ENCODE peak calls at places on chromosomes 13 and 19, in six cellular contexts. One of them, this sample, is unnamed.

GRCh38 chr19:38737297-38737865 is 6.9 kb downstream of the CAPN12 start:
- DNase-seq in type B pancreatic cell: no peak
- DNase-seq in stomach: no peak
- DNase-seq in heart left ventricle: no peak
- DNase-seq in transverse colon: no peak
- DNase-seq in thyroid gland: no peak
- DNase-seq in this sample: no peak

GRCh38 chr13:99895428-99895998 is 76.1 kb downstream of the ZIC5 start:
- DNase-seq in type B pancreatic cell: no peak
- DNase-seq in stomach: no peak
- DNase-seq in heart left ventricle: no peak
- DNase-seq in transverse colon: no peak
- DNase-seq in thyroid gland: no peak
- DNase-seq in this sample: no peak

GRCh38 chr19:3530389-3530788 is 8.6 kb upstream of the TEKTIP1 start:
- DNase-seq in type B pancreatic cell: no peak
- DNase-seq in stomach: no peak
- DNase-seq in heart left ventricle: no peak
- DNase-seq in transverse colon: no peak
- DNase-seq in thyroid gland: no peak
- DNase-seq in this sample: no peak

GRCh38 chr19:29381353-29382203 is 144.2 kb upstream of the VSTM2B start:
- DNase-seq in type B pancreatic cell: peak
- DNase-seq in stomach: no peak
- DNase-seq in heart left ventricle: no peak
- DNase-seq in transverse colon: no peak
- DNase-seq in thyroid gland: no peak
- DNase-seq in this sample: peak

GRCh38 chr19:32372726-32373613 is 27.6 kb downstream of the ZNF507 start:
- DNase-seq in type B pancreatic cell: no peak
- DNase-seq in stomach: no peak
- DNase-seq in heart left ventricle: no peak
- DNase-seq in transverse colon: no peak
- DNase-seq in thyroid gland: no peak
- DNase-seq in this sample: no peak

GRCh38 chr13:74444877-74445479 is 310.8 kb upstream of the KLF12 start:
- DNase-seq in type B pancreatic cell: no peak
- DNase-seq in stomach: no peak
- DNase-seq in heart left ventricle: no peak
- DNase-seq in transverse colon: no peak
- DNase-seq in thyroid gland: no peak
- DNase-seq in this sample: no peak

GRCh38 chr13:94620286-94620896 is 18.7 kb downstream of the GPR180 start:
- DNase-seq in type B pancreatic cell: no peak
- DNase-seq in stomach: no peak
- DNase-seq in heart left ventricle: no peak
- DNase-seq in transverse colon: no peak
- DNase-seq in thyroid gland: peak
- DNase-seq in this sample: no peak

GRCh38 chr13:76976488-76976887 is 15.4 kb upstream of the CLN5 start:
- DNase-seq in type B pancreatic cell: no peak
- DNase-seq in stomach: no peak
- DNase-seq in heart left ventricle: no peak
- DNase-seq in transverse colon: no peak
- DNase-seq in thyroid gland: no peak
- DNase-seq in this sample: no peak

GRCh38 chr19:45763691-45764294 is 5.3 kb downstream of the SIX5 start:
- DNase-seq in type B pancreatic cell: no peak
- DNase-seq in stomach: no peak
- DNase-seq in heart left ventricle: peak
- DNase-seq in transverse colon: no peak
- DNase-seq in thyroid gland: no peak
- DNase-seq in this sample: no peak

GRCh38 chr19:3073159-3073563 is 10.9 kb upstream of the TLE5 start:
- DNase-seq in type B pancreatic cell: no peak
- DNase-seq in stomach: no peak
- DNase-seq in heart left ventricle: no peak
- DNase-seq in transverse colon: peak
- DNase-seq in thyroid gland: no peak
- DNase-seq in this sample: no peak

GRCh38 chr13:40061466-40062450 is 406.3 kb downstream of the COG6 start:
- DNase-seq in type B pancreatic cell: no peak
- DNase-seq in stomach: no peak
- DNase-seq in heart left ventricle: no peak
- DNase-seq in transverse colon: no peak
- DNase-seq in thyroid gland: no peak
- DNase-seq in this sample: no peak

GRCh38 chr13:76884167-76884566 is 2.0 kb downstream of the KCTD12 start:
- DNase-seq in type B pancreatic cell: no peak
- DNase-seq in stomach: peak
- DNase-seq in heart left ventricle: no peak
- DNase-seq in transverse colon: peak
- DNase-seq in thyroid gland: peak
- DNase-seq in this sample: no peak

GRCh38 chr13:28344163-28344562 is 150.8 kb downstream of the FLT1 start:
- DNase-seq in type B pancreatic cell: no peak
- DNase-seq in stomach: no peak
- DNase-seq in heart left ventricle: no peak
- DNase-seq in transverse colon: no peak
- DNase-seq in thyroid gland: no peak
- DNase-seq in this sample: no peak
- TF ChIP-seq CTCF in type B pancreatic cell: no peak
- TF ChIP-seq CTCF in stomach: no peak
- TF ChIP-seq CTCF in heart left ventricle: no peak
- TF ChIP-seq CTCF in transverse colon: no peak
- TF ChIP-seq CTCF in thyroid gland: no peak
- TF ChIP-seq CTCF in this sample: no peak

GRCh38 chr13:111153279-111153976 is 38.3 kb downstream of the ARHGEF7 start:
- DNase-seq in type B pancreatic cell: peak
- DNase-seq in stomach: peak
- DNase-seq in heart left ventricle: peak
- DNase-seq in transverse colon: peak
- DNase-seq in thyroid gland: peak
- DNase-seq in this sample: peak
- TF ChIP-seq CTCF in type B pancreatic cell: peak
- TF ChIP-seq CTCF in stomach: peak
- TF ChIP-seq CTCF in heart left ventricle: peak
- TF ChIP-seq CTCF in transverse colon: no peak
- TF ChIP-seq CTCF in thyroid gland: no peak
- TF ChIP-seq CTCF in this sample: peak

GRCh38 chr19:17718988-17719711 is at the start of gene MAP1S:
- DNase-seq in type B pancreatic cell: peak
- DNase-seq in stomach: peak
- DNase-seq in heart left ventricle: peak
- DNase-seq in transverse colon: peak
- DNase-seq in thyroid gland: peak
- DNase-seq in this sample: peak
- TF ChIP-seq CTCF in type B pancreatic cell: no peak
- TF ChIP-seq CTCF in stomach: no peak
- TF ChIP-seq CTCF in heart left ventricle: no peak
- TF ChIP-seq CTCF in transverse colon: no peak
- TF ChIP-seq CTCF in thyroid gland: no peak
- TF ChIP-seq CTCF in this sample: no peak

GRCh38 chr19:1556639-1557070 is 11.5 kb downstream of the MEX3D start:
- DNase-seq in type B pancreatic cell: no peak
- DNase-seq in stomach: no peak
- DNase-seq in heart left ventricle: no peak
- DNase-seq in transverse colon: no peak
- DNase-seq in thyroid gland: no peak
- DNase-seq in this sample: no peak

GRCh38 chr19:1563251-1563650 is 4.9 kb downstream of the MEX3D start:
- DNase-seq in type B pancreatic cell: no peak
- DNase-seq in stomach: no peak
- DNase-seq in heart left ventricle: no peak
- DNase-seq in transverse colon: no peak
- DNase-seq in thyroid gland: no peak
- DNase-seq in this sample: no peak

GRCh38 chr19:1560281-1560882 is 7.7 kb downstream of the MEX3D start:
- DNase-seq in type B pancreatic cell: no peak
- DNase-seq in stomach: no peak
- DNase-seq in heart left ventricle: no peak
- DNase-seq in transverse colon: no peak
- DNase-seq in thyroid gland: no peak
- DNase-seq in this sample: no peak

GRCh38 chr19:1558552-1558951 is 9.6 kb downstream of the MEX3D start:
- DNase-seq in type B pancreatic cell: no peak
- DNase-seq in stomach: no peak
- DNase-seq in heart left ventricle: no peak
- DNase-seq in transverse colon: no peak
- DNase-seq in thyroid gland: no peak
- DNase-seq in this sample: no peak

GRCh38 chr19:1561236-1561842 is 6.8 kb downstream of the MEX3D start:
- DNase-seq in type B pancreatic cell: no peak
- DNase-seq in stomach: no peak
- DNase-seq in heart left ventricle: no peak
- DNase-seq in transverse colon: no peak
- DNase-seq in thyroid gland: no peak
- DNase-seq in this sample: no peak
- TF ChIP-seq CTCF in type B pancreatic cell: no peak
- TF ChIP-seq CTCF in stomach: no peak
- TF ChIP-seq CTCF in heart left ventricle: no peak
- TF ChIP-seq CTCF in transverse colon: no peak
- TF ChIP-seq CTCF in thyroid gland: no peak
- TF ChIP-seq CTCF in this sample: no peak

GRCh38 chr19:37227996-37228395 is 10.0 kb downstream of the ZNF383 start:
- DNase-seq in type B pancreatic cell: no peak
- DNase-seq in stomach: no peak
- DNase-seq in heart left ventricle: no peak
- DNase-seq in transverse colon: no peak
- DNase-seq in thyroid gland: peak
- DNase-seq in this sample: no peak
- TF ChIP-seq CTCF in type B pancreatic cell: peak
- TF ChIP-seq CTCF in stomach: no peak
- TF ChIP-seq CTCF in heart left ventricle: peak
- TF ChIP-seq CTCF in transverse colon: peak
- TF ChIP-seq CTCF in thyroid gland: peak
- TF ChIP-seq CTCF in this sample: peak

GRCh38 chr19:47112166-47112663 is 1.4 kb downstream of the ZC3H4 start:
- DNase-seq in type B pancreatic cell: peak
- DNase-seq in stomach: peak
- DNase-seq in heart left ventricle: peak
- DNase-seq in transverse colon: peak
- DNase-seq in thyroid gland: peak
- DNase-seq in this sample: peak
- TF ChIP-seq CTCF in type B pancreatic cell: no peak
- TF ChIP-seq CTCF in stomach: no peak
- TF ChIP-seq CTCF in heart left ventricle: no peak
- TF ChIP-seq CTCF in transverse colon: no peak
- TF ChIP-seq CTCF in thyroid gland: no peak
- TF ChIP-seq CTCF in this sample: no peak

DNA sequence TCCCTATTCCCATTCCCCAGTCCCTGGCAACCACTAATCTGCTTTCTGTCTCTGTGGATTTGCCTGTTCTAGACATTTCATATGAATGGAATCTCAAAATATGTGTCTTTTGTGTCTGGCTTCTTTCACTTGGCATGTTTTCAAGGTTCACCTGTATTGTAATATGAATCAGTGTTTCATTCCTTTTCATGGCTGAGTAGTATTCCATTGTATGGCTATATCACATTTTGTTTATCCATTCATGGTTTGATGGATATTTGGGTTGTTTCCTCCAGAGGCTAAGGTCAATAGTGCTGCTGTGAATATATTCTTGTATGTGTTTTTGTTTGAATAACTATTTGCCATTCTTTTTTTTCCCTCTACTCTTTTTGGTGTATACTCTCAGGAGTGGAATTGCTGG is 24.4 kb downstream of the NCAN start:
- DNase-seq in type B pancreatic cell: no peak
- DNase-seq in stomach: no peak
- DNase-seq in heart left ventricle: no peak
- DNase-seq in transverse colon: no peak
- DNase-seq in thyroid gland: no peak
- DNase-seq in this sample: no peak
- TF ChIP-seq CTCF in type B pancreatic cell: no peak
- TF ChIP-seq CTCF in stomach: no peak
- TF ChIP-seq CTCF in heart left ventricle: no peak
- TF ChIP-seq CTCF in transverse colon: no peak
- TF ChIP-seq CTCF in thyroid gland: no peak
- TF ChIP-seq CTCF in this sample: no peak

DNA sequence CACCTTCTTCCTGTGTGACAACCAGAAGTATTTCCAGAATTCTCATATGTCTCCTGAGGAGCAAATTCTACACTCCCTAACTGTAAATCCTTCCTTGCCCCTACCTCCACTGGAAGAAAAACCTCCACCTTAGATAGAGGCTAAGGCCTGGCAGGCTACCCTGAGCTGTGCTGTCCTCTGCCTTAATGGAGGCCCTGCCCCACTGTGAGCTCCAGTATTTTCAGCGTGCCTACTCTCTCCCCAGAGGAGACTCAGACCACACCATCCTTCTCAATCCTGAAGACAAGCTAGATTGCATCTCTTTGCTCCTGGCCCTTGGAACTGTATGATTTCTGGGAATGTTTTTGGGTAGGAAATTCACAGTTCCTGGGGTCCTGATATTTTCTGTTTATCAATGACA is 110.0 kb upstream of the OBI1 start:
- DNase-seq in type B pancreatic cell: no peak
- DNase-seq in stomach: no peak
- DNase-seq in heart left ventricle: no peak
- DNase-seq in transverse colon: no peak
- DNase-seq in thyroid gland: no peak
- DNase-seq in this sample: no peak
- TF ChIP-seq CTCF in type B pancreatic cell: no peak
- TF ChIP-seq CTCF in stomach: no peak
- TF ChIP-seq CTCF in heart left ventricle: no peak
- TF ChIP-seq CTCF in transverse colon: no peak
- TF ChIP-seq CTCF in thyroid gland: no peak
- TF ChIP-seq CTCF in this sample: no peak

DNA sequence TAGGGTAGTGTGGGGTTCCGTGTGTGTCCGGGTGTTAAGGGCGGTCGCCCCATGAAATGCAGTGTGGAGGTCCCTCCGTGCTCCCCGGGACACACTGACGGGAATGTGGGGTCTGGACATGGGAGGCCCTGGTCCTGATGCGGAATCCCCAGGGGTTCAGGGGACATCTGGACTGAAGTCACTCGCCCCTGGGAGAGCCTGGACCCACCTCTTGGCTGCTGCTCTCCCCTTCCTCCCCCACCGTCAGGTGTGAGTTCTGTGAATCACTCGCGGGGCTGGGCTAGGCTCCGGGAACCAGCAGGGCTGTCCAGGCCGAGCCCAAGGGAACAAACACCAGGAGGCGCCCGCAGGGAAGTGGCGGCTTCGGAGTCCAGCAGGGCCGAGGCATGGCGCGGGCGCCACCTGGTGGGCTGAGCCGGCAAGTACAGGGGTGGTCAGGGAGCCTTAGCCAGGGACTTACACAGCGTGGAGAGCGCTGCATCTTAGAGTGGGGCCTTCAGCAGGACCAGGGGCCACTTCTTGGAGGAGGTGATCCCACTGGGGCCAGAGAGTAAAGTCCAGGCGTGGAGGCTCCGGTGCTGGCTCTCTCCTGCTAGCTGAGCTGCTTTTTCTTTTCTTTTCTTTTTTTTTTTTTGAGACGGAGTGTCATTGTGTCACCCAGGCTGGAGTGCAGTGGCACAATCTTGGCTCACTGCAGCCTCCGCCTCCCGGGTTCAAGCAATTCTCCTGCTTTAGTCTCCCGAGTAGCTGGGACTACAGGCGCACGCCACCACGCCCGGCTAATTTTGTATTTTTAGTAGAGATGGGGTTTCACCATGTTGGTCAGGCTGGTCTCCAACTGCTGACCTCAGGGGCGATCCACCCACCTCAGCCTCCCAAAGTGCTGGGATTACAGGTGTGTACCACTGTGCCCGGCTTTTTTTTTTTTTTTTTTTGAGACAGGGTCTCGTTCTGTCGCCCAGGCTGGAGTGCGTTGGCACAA is 20.1 kb downstream of the WTIP start:
- DNase-seq in type B pancreatic cell: peak
- DNase-seq in stomach: peak
- DNase-seq in heart left ventricle: peak
- DNase-seq in transverse colon: peak
- DNase-seq in thyroid gland: peak
- DNase-seq in this sample: peak
- TF ChIP-seq CTCF in type B pancreatic cell: peak
- TF ChIP-seq CTCF in stomach: peak
- TF ChIP-seq CTCF in heart left ventricle: peak
- TF ChIP-seq CTCF in transverse colon: peak
- TF ChIP-seq CTCF in thyroid gland: peak
- TF ChIP-seq CTCF in this sample: peak